ENCODE peak calls at places on chromosomes 2 and 18, in nine cellular contexts. Q, E, O, W, M, L, G, J and B are unnamed samples.

GRCh38 chr2:15808221-15808574 is 132.2 kb upstream of the MYCN start:
- DNase-seq in M (no peak), G (no peak), Q (no peak), E (no peak), W (no peak), O (no peak), L (no peak), J (no peak), B (no peak)

GRCh38 chr2:28821295-28821958 is 10.8 kb downstream of the SPDYA start:
- DNase-seq in L (no peak), M (peak; percentile 35), J (peak; percentile 80), E (peak; percentile 77), G (no peak), O (peak; percentile 67), Q (peak; percentile 66), W (no peak), B (no peak)

GRCh38 chr2:164593959-164594358 is 27.3 kb downstream of the GRB14 start:
- DNase-seq in J (no peak), E (no peak), M (no peak), G (no peak), Q (no peak), O (no peak), W (no peak), L (no peak), B (no peak)

GRCh38 chr2:3409627-3410170 is 30.2 kb downstream of the TRAPPC12 start:
- DNase-seq in M (no peak), E (no peak), O (no peak), J (no peak), Q (no peak), W (no peak), L (no peak), G (no peak), B (no peak)

GRCh38 chr2:231123362-231123898 is 1.4 kb downstream of the HTR2B start:
- DNase-seq in J (no peak), Q (no peak), W (no peak), E (no peak), G (no peak), M (peak; percentile 45), L (no peak), O (no peak), B (no peak)

GRCh38 chr2:45813003-45813601 is 161.6 kb downstream of the PRKCE start:
- DNase-seq in L (no peak), E (peak; percentile 40), J (no peak), G (no peak), O (no peak), W (peak; percentile 32), Q (no peak), M (peak; percentile 72), B (no peak)

GRCh38 chr18:63253428-63254372 is 65.9 kb downstream of the BCL2 start:
- DNase-seq in O (no peak), Q (no peak), W (no peak), J (no peak), E (no peak), L (no peak), G (no peak), M (peak; percentile 59), B (no peak)

GRCh38 chr18:22020127-22020866 is 149.1 kb upstream of the GATA6 start:
- DNase-seq in L (no peak), O (no peak), E (no peak), M (no peak), Q (peak; percentile 32), W (no peak), J (peak; percentile 80), G (no peak), B (no peak)

GRCh38 chr2:98730053-98730850 is 680 bp downstream of the MGAT4A start:
- DNase-seq in L (no peak), M (no peak), O (peak; percentile 70), G (peak; percentile 72), E (peak; percentile 35), Q (peak; percentile 65), J (peak; percentile 71), W (peak; percentile 31), B (peak; percentile 73)

GRCh38 chr2:215461836-215462532 is 26.1 kb upstream of the FN1 start:
- DNase-seq in Q (no peak), J (no peak), L (no peak), W (no peak), M (peak; percentile 80), G (no peak), O (no peak), E (no peak), B (no peak)

GRCh38 chr18:78739843-78740677 is 239.6 kb upstream of the SALL3 start:
- DNase-seq in Q (peak; percentile 1), O (no peak), L (no peak), W (no peak), G (no peak), J (peak; percentile 1), M (no peak), E (no peak), B (no peak)

GRCh38 chr2:21067125-21067524 is 23.3 kb upstream of the APOB start:
- DNase-seq in J (no peak), W (no peak), G (no peak), Q (no peak), L (no peak), M (no peak), E (no peak), O (no peak), B (no peak)

GRCh38 chr2:101981066-101981465 is 10.7 kb upstream of the IL1R2 start:
- DNase-seq in G (no peak), O (no peak), E (no peak), J (no peak), L (no peak), W (no peak), Q (no peak), M (no peak), B (no peak)

DNA sequence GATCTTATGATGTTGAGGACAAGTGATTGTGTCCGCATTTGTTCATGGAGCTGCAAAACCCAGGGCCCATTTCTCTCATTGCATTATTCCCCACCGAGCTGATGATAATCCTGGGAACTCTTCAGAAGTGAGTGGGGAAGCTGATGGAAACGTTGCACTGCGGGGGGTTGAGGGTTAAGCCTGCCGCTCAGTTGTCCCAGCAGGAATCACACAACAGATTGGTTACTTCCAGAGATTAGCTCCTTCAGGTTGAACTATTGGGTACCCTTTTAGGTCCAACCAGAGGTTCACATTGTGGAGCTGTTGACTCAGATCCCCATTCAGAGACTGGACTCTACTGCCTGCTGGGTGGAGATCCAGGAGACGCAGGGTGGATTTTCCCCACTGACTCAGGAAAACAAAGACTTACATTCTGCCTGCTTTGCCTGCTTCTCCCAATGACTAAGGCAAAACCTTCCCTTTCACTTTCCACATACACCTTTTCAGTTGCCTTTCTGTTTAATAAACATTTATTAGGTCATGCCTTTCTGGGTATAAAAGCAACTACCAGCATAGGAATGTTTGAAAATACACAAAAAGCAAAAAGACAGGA is 286.4 kb downstream of the TXNL1 start:
- DNase-seq in W (no peak), Q (no peak), O (no peak), E (no peak), J (no peak), G (no peak), L (no peak), M (no peak), B (no peak)
- H3K4me1 ChIP-seq in W (no peaks in the 10 kb centered on the region), Q (no peaks in the 10 kb centered on the region), O (no peaks in the 10 kb centered on the region), E (no peaks in the 10 kb centered on the region), J (no peaks in the 10 kb centered on the region), G (no peaks in the 10 kb centered on the region), L (no peaks in the 10 kb centered on the region), M (no peaks in the 10 kb centered on the region), B (no peaks in the 10 kb centered on the region)

DNA sequence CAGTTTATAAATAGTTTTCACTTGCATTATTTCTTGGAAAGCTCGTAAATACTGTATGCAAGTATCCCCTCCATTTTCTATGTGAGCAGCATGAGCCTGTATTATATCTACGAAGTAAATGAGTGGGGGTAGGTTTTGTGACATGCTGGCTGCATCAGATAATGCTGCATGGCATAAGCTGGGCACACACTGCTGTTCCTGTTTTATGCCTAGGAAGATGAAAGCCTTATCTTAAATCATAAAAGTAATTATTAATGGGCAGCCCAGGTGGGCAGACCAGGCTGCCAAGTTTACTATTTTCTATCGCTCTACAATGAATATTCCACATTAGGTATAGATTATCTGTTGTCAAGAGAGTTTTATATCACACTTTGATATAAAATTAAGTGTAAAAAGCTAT is 854.6 kb downstream of the DPP10 start:
- DNase-seq in M (no peak), Q (no peak), E (no peak), W (no peak), O (no peak), G (no peak), J (no peak), L (no peak), B (no peak)
- TF ChIP-seq CTCF in M (no peak), Q (no peak), E (no peak), W (no peak), O (no peak), G (no peak), J (no peak), L (no peak), B (no peak)

DNA sequence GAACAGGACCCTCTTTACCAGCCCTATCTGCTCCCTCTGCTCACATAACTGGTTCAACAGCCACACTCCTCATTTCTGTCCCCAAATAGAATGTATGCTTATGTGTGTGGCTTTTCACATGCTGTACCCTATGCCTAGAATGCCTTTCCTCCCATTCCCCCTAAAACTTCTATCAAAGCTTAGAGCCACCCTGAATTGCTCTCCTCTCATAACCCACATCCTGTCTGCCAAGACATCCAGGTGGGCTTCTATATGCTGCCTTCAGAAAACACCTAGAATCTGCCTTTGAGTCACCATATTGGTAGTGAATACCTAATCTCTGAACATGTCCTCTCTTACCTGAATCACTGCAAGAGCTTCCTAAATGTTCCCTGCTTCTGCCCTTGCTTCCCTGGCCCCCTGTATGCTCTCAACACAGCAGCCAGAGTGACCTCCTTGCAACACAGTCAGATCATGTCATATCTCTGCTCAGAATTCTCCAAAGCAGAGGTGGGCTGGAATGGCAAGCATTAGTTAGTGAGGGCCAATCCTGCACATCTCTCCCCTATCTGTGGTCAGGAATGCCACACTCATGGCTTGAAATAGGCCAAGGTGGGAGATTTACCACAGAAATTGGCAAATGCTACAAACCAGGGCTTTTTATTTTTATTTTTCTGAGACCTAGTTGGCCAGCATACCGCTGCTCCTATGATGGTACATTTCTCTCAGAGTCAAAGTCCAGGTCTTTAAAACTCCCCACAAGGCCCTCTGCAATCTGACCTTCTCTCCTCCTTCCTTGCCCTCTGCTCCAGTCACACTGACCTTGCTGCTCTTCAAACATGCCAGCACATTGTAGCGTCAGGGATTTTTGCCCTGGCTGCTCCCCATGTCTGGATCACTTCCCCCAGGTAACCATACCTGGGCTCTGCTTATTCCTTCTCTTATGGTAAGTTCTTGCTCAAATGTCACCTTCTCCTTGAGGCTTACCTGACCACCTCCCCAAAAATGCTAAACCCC is 111.8 kb upstream of the STON1 start:
- DNase-seq in J (no peak), L (no peak), O (no peak), E (no peak), M (no peak), W (no peak), Q (no peak), G (no peak), B (no peak)
- H3K27ac ChIP-seq in J (no peak overlapping the region), L (no peak overlapping the region), O (no peak overlapping the region), E (no peak overlapping the region), M (no peak overlapping the region), W (no peak overlapping the region), Q (no peak overlapping the region), G (no peak overlapping the region), B (no peak overlapping the region)

GRCh38 chr2:10370895-10371294 is 68.2 kb downstream of the HPCAL1 start:
- DNase-seq in Q (no peak), E (no peak), J (no peak), L (no peak), O (no peak), W (no peak), M (no peak), G (no peak), B (no peak)
- H3K4me1 ChIP-seq in Q (peaks cover 53% of the 10 kb centered on the region), E (peaks cover 7% of the 10 kb centered on the region), J (no peaks in the 10 kb centered on the region), L (no peaks in the 10 kb centered on the region), O (peaks cover 31% of the 10 kb centered on the region), W (peaks cover 32% of the 10 kb centered on the region), M (no peaks in the 10 kb centered on the region), G (no peaks in the 10 kb centered on the region), B (peaks cover 53% of the 10 kb centered on the region)